ENCODE peak calls at places on chromosomes 5 and 9, in five cellular contexts. S, Y, L, Z and V are unnamed samples.

GRCh38 chr9:93625000-93625399 is 48.6 kb downstream of the PHF2 start:
- DNase-seq in S (no peak), Y (no peak), L (no peak), Z (no peak), V (no peak)

GRCh38 chr5:128408622-128409021 is 129.4 kb downstream of the FBN2 start:
- DNase-seq in S (no peak), Y (no peak), L (no peak), Z (no peak), V (no peak)

GRCh38 chr5:93715776-93716175 is 25.6 kb downstream of the POU5F2 start:
- DNase-seq in S (no peak), Y (no peak), L (no peak), Z (no peak), V (no peak)

GRCh38 chr5:8730194-8730593 is 815.7 kb downstream of the SEMA5A start:
- DNase-seq in S (no peak), Y (no peak), L (no peak), Z (no peak), V (no peak)

GRCh38 chr5:171745602-171746001 is 40.0 kb upstream of the SMIM23 start:
- DNase-seq in S (no peak), Y (no peak), L (no peak), Z (no peak), V (no peak)

GRCh38 chr5:170632985-170633234 is 129.1 kb downstream of the KCNIP1 start:
- DNase-seq in S (peak), Y (peak), L (no peak), Z (peak), V (peak)

GRCh38 chr9:74497750-74498615 is 848 bp downstream of the RORB start:
- DNase-seq in S (peak), Y (peak), L (no peak), Z (peak), V (peak)

GRCh38 chr9:128321879-128322341 is 337 bp downstream of the TRUB2 start:
- DNase-seq in S (no peak), Y (no peak), L (peak), Z (no peak), V (no peak)

GRCh38 chr5:115855959-115856358 is 14.2 kb downstream of the AP3S1 start:
- DNase-seq in S (no peak), Y (no peak), L (peak), Z (no peak), V (no peak)

GRCh38 chr5:158947831-158948230 is 151.9 kb downstream of the EBF1 start:
- DNase-seq in S (no peak), Y (no peak), L (no peak), Z (no peak), V (no peak)

GRCh38 chr9:136330406-136330990 is 3.2 kb downstream of the GPSM1 start:
- DNase-seq in S (no peak), Y (no peak), L (no peak), Z (no peak), V (no peak)

GRCh38 chr5:58755397-58755796 is 172.5 kb downstream of the RAB3C start:
- DNase-seq in S (no peak), Y (no peak), L (no peak), Z (no peak), V (no peak)

GRCh38 chr5:147554285-147554817 is 44.5 kb upstream of the DPYSL3 start:
- DNase-seq in S (no peak), Y (no peak), L (no peak), Z (no peak), V (no peak)

GRCh38 chr5:107812570-107813141 is 141.9 kb upstream of the EFNA5 start:
- DNase-seq in S (no peak), Y (no peak), L (no peak), Z (no peak), V (no peak)

GRCh38 chr9:136587145-136587943 is 41.5 kb upstream of the NOTCH1 start:
- DNase-seq in S (peak), Y (peak), L (peak), Z (peak), V (peak)

GRCh38 chr9:130845254-130845653 is 10.2 kb downstream of the ABL1 start:
- DNase-seq in S (no peak), Y (no peak), L (no peak), Z (no peak), V (no peak)

GRCh38 chr9:69104830-69105527 is 69.1 kb upstream of the TJP2 start:
- DNase-seq in S (no peak), Y (no peak), L (no peak), Z (no peak), V (peak)

GRCh38 chr5:79495311-79495710 is 18.6 kb downstream of the HOMER1 start:
- DNase-seq in S (no peak), Y (no peak), L (no peak), Z (no peak), V (no peak)

GRCh38 chr5:147918899-147919298 is 12.6 kb upstream of the C5orf46 start:
- DNase-seq in S (no peak), Y (no peak), L (no peak), Z (no peak), V (no peak)

GRCh38 chr5:52705720-52706119 is 82.0 kb upstream of the ITGA1 start:
- DNase-seq in S (no peak), Y (no peak), L (no peak), Z (no peak), V (no peak)

GRCh38 chr5:42949348-42950090 is 90.6 kb downstream of the ANXA2R start:
- DNase-seq in S (no peak), Y (no peak), L (no peak), Z (no peak), V (no peak)